ENCODE peak calls at places on chromosomes 16 and 17, in four cellular contexts. I is activated T-cell treated with anti-CD3 and anti-CD28 coated beads, Interleukin-2, amount 50 U/mL, for 72 hours; L is transverse colon; R is tibial artery. W is an unnamed sample.

GRCh38 chr17:67050476-67051154 is 6.3 kb downstream of the CACNG1 start:
- DNase-seq in I (no peak), L (no peak), R (no peak), W (no peak)

GRCh38 chr16:69131167-69131748 is 1.1 kb downstream of the CHTF8 start:
- DNase-seq in I (no peak), L (no peak), R (no peak), W (no peak)

GRCh38 chr17:4166419-4166818 is 23.4 kb downstream of the CYB5D2 start:
- DNase-seq in I (no peak), L (no peak), R (no peak), W (no peak)

GRCh38 chr17:16962804-16963203 is 9.1 kb downstream of the TNFRSF13B start:
- DNase-seq in I (no peak), L (no peak), R (no peak), W (no peak)

GRCh38 chr16:50812046-50812445 is 70.2 kb downstream of the CYLD start:
- DNase-seq in I (no peak), L (no peak), R (no peak), W (no peak)

GRCh38 chr17:47720754-47721533 is 12.1 kb upstream of the TBX21 start:
- DNase-seq in I (peak), L (peak), R (no peak), W (no peak)

GRCh38 chr17:2138318-2138717 is 83.4 kb downstream of the HIC1 start:
- DNase-seq in I (peak), L (peak), R (no peak), W (no peak)

GRCh38 chr16:10731790-10732189 is 11.9 kb upstream of the NUBP1 start:
- DNase-seq in I (no peak), L (no peak), R (no peak), W (no peak)

GRCh38 chr17:15290186-15290536 is 25.0 kb upstream of the PMP22 start:
- DNase-seq in I (no peak), L (no peak), R (no peak), W (no peak)

GRCh38 chr17:31690118-31690517 is 168.9 kb downstream of the COPRS start:
- DNase-seq in I (no peak), L (no peak), R (no peak), W (peak)

GRCh38 chr17:39045948-39046679 is 78.9 kb upstream of the FBXO47 start:
- DNase-seq in I (no peak), L (no peak), R (no peak), W (no peak)

GRCh38 chr16:5066511-5066910 is 755 bp upstream of the C16orf89 start:
- DNase-seq in I (no peak), L (no peak), R (no peak), W (no peak)

GRCh38 chr17:74542727-74543383 is 3.1 kb downstream of the CD300C start:
- DNase-seq in I (no peak), L (no peak), R (no peak), W (no peak)